ENCODE peak calls at places on chromosomes 5 and 9, in nine cellular contexts. One of them, this sample, is unnamed.

GRCh38 chr9:127772603-127773002 is 5.9 kb downstream of the SH2D3C start:
- DNase-seq in kidney tubule cell: no peak
- DNase-seq in uterus: no peak
- DNase-seq in GM13976: no peak
- DNase-seq in astrocyte of the spinal cord: no peak
- DNase-seq in RWPE1: no peak
- DNase-seq in stimulated activated CD4-positive, alpha-beta T cell treated with anti-CD3 and anti-CD28 coated beads, Interleukin-12 subunit alpha, Interleukin-12 subunit beta, amount 100 ng/mL, for 48 hours: no peak
- DNase-seq in occipital lobe: no peak
- DNase-seq in body of pancreas: no peak
- DNase-seq in this sample: no peak

GRCh38 chr5:15643731-15644130 is 143.8 kb downstream of the FBXL7 start:
- DNase-seq in stimulated activated CD4-positive, alpha-beta T cell treated with anti-CD3 and anti-CD28 coated beads, Interleukin-12 subunit alpha, Interleukin-12 subunit beta, amount 100 ng/mL, for 48 hours: no peak
- DNase-seq in uterus: no peak
- DNase-seq in RWPE1: no peak
- DNase-seq in occipital lobe: no peak
- DNase-seq in body of pancreas: no peak
- DNase-seq in GM13976: no peak
- DNase-seq in kidney tubule cell: no peak
- DNase-seq in astrocyte of the spinal cord: no peak
- DNase-seq in this sample: no peak

GRCh38 chr9:36218411-36218901 is 27.7 kb downstream of the CLTA start:
- DNase-seq in astrocyte of the spinal cord: no peak
- DNase-seq in RWPE1: no peak
- DNase-seq in occipital lobe: peak
- DNase-seq in kidney tubule cell: peak
- DNase-seq in stimulated activated CD4-positive, alpha-beta T cell treated with anti-CD3 and anti-CD28 coated beads, Interleukin-12 subunit alpha, Interleukin-12 subunit beta, amount 100 ng/mL, for 48 hours: no peak
- DNase-seq in uterus: no peak
- DNase-seq in body of pancreas: no peak
- DNase-seq in GM13976: no peak
- DNase-seq in this sample: no peak

GRCh38 chr5:143428155-143428554 is 24.7 kb upstream of the NR3C1 start:
- DNase-seq in stimulated activated CD4-positive, alpha-beta T cell treated with anti-CD3 and anti-CD28 coated beads, Interleukin-12 subunit alpha, Interleukin-12 subunit beta, amount 100 ng/mL, for 48 hours: no peak
- DNase-seq in occipital lobe: no peak
- DNase-seq in body of pancreas: no peak
- DNase-seq in uterus: no peak
- DNase-seq in RWPE1: no peak
- DNase-seq in GM13976: no peak
- DNase-seq in kidney tubule cell: no peak
- DNase-seq in astrocyte of the spinal cord: no peak
- DNase-seq in this sample: no peak

GRCh38 chr9:131485206-131485605 is 17.5 kb upstream of the POMT1 start:
- DNase-seq in astrocyte of the spinal cord: no peak
- DNase-seq in stimulated activated CD4-positive, alpha-beta T cell treated with anti-CD3 and anti-CD28 coated beads, Interleukin-12 subunit alpha, Interleukin-12 subunit beta, amount 100 ng/mL, for 48 hours: no peak
- DNase-seq in kidney tubule cell: no peak
- DNase-seq in RWPE1: no peak
- DNase-seq in occipital lobe: no peak
- DNase-seq in uterus: no peak
- DNase-seq in GM13976: no peak
- DNase-seq in body of pancreas: no peak
- DNase-seq in this sample: no peak

GRCh38 chr5:72501475-72501874 is 5.7 kb downstream of the ZNF366 start:
- DNase-seq in kidney tubule cell: no peak
- DNase-seq in GM13976: no peak
- DNase-seq in uterus: no peak
- DNase-seq in astrocyte of the spinal cord: peak
- DNase-seq in RWPE1: no peak
- DNase-seq in occipital lobe: no peak
- DNase-seq in stimulated activated CD4-positive, alpha-beta T cell treated with anti-CD3 and anti-CD28 coated beads, Interleukin-12 subunit alpha, Interleukin-12 subunit beta, amount 100 ng/mL, for 48 hours: no peak
- DNase-seq in body of pancreas: no peak
- DNase-seq in this sample: no peak

GRCh38 chr9:3863114-3863528 is 337.3 kb upstream of the RFX3 start:
- DNase-seq in astrocyte of the spinal cord: peak
- DNase-seq in kidney tubule cell: peak
- DNase-seq in body of pancreas: peak
- DNase-seq in GM13976: no peak
- DNase-seq in uterus: peak
- DNase-seq in stimulated activated CD4-positive, alpha-beta T cell treated with anti-CD3 and anti-CD28 coated beads, Interleukin-12 subunit alpha, Interleukin-12 subunit beta, amount 100 ng/mL, for 48 hours: no peak
- DNase-seq in occipital lobe: peak
- DNase-seq in RWPE1: peak
- DNase-seq in this sample: no peak

GRCh38 chr9:133996531-133997520 is 4.7 kb upstream of the VAV2 start:
- DNase-seq in body of pancreas: no peak
- DNase-seq in stimulated activated CD4-positive, alpha-beta T cell treated with anti-CD3 and anti-CD28 coated beads, Interleukin-12 subunit alpha, Interleukin-12 subunit beta, amount 100 ng/mL, for 48 hours: no peak
- DNase-seq in uterus: no peak
- DNase-seq in kidney tubule cell: no peak
- DNase-seq in GM13976: no peak
- DNase-seq in RWPE1: no peak
- DNase-seq in occipital lobe: no peak
- DNase-seq in astrocyte of the spinal cord: no peak
- DNase-seq in this sample: no peak

GRCh38 chr5:154078305-154078704 is 39.5 kb downstream of the MFAP3 start:
- DNase-seq in stimulated activated CD4-positive, alpha-beta T cell treated with anti-CD3 and anti-CD28 coated beads, Interleukin-12 subunit alpha, Interleukin-12 subunit beta, amount 100 ng/mL, for 48 hours: no peak
- DNase-seq in kidney tubule cell: no peak
- DNase-seq in occipital lobe: no peak
- DNase-seq in astrocyte of the spinal cord: no peak
- DNase-seq in uterus: no peak
- DNase-seq in RWPE1: no peak
- DNase-seq in body of pancreas: no peak
- DNase-seq in GM13976: no peak
- DNase-seq in this sample: no peak

GRCh38 chr5:97929383-97929782 is 746.3 kb upstream of the RIOK2 start:
- DNase-seq in RWPE1: no peak
- DNase-seq in occipital lobe: no peak
- DNase-seq in GM13976: no peak
- DNase-seq in astrocyte of the spinal cord: no peak
- DNase-seq in body of pancreas: no peak
- DNase-seq in uterus: no peak
- DNase-seq in kidney tubule cell: no peak
- DNase-seq in stimulated activated CD4-positive, alpha-beta T cell treated with anti-CD3 and anti-CD28 coated beads, Interleukin-12 subunit alpha, Interleukin-12 subunit beta, amount 100 ng/mL, for 48 hours: no peak
- DNase-seq in this sample: no peak

GRCh38 chr5:143341807-143342570 is 61.5 kb downstream of the NR3C1 start:
- DNase-seq in body of pancreas: no peak
- DNase-seq in occipital lobe: no peak
- DNase-seq in RWPE1: peak
- DNase-seq in kidney tubule cell: peak
- DNase-seq in uterus: no peak
- DNase-seq in astrocyte of the spinal cord: peak
- DNase-seq in stimulated activated CD4-positive, alpha-beta T cell treated with anti-CD3 and anti-CD28 coated beads, Interleukin-12 subunit alpha, Interleukin-12 subunit beta, amount 100 ng/mL, for 48 hours: no peak
- DNase-seq in GM13976: no peak
- DNase-seq in this sample: no peak

GRCh38 chr5:66209350-66209749 is 65.2 kb downstream of the SREK1 start:
- DNase-seq in RWPE1: peak
- DNase-seq in astrocyte of the spinal cord: no peak
- DNase-seq in GM13976: no peak
- DNase-seq in stimulated activated CD4-positive, alpha-beta T cell treated with anti-CD3 and anti-CD28 coated beads, Interleukin-12 subunit alpha, Interleukin-12 subunit beta, amount 100 ng/mL, for 48 hours: no peak
- DNase-seq in occipital lobe: no peak
- DNase-seq in kidney tubule cell: peak
- DNase-seq in uterus: no peak
- DNase-seq in body of pancreas: no peak
- DNase-seq in this sample: no peak

GRCh38 chr9:94142353-94142752 is 58.1 kb downstream of the PTPDC1 start:
- DNase-seq in uterus: no peak
- DNase-seq in RWPE1: no peak
- DNase-seq in GM13976: no peak
- DNase-seq in kidney tubule cell: no peak
- DNase-seq in occipital lobe: no peak
- DNase-seq in body of pancreas: no peak
- DNase-seq in stimulated activated CD4-positive, alpha-beta T cell treated with anti-CD3 and anti-CD28 coated beads, Interleukin-12 subunit alpha, Interleukin-12 subunit beta, amount 100 ng/mL, for 48 hours: no peak
- DNase-seq in astrocyte of the spinal cord: no peak
- DNase-seq in this sample: no peak

GRCh38 chr5:43042626-43043399 is 2.7 kb upstream of the ANXA2R start:
- DNase-seq in occipital lobe: peak
- DNase-seq in GM13976: peak
- DNase-seq in body of pancreas: peak
- DNase-seq in kidney tubule cell: peak
- DNase-seq in uterus: peak
- DNase-seq in RWPE1: no peak
- DNase-seq in astrocyte of the spinal cord: peak
- DNase-seq in stimulated activated CD4-positive, alpha-beta T cell treated with anti-CD3 and anti-CD28 coated beads, Interleukin-12 subunit alpha, Interleukin-12 subunit beta, amount 100 ng/mL, for 48 hours: peak
- DNase-seq in this sample: peak

GRCh38 chr5:179406031-179406681 is 60.9 kb upstream of the ADAMTS2 start:
- DNase-seq in GM13976: peak
- DNase-seq in uterus: no peak
- DNase-seq in RWPE1: no peak
- DNase-seq in stimulated activated CD4-positive, alpha-beta T cell treated with anti-CD3 and anti-CD28 coated beads, Interleukin-12 subunit alpha, Interleukin-12 subunit beta, amount 100 ng/mL, for 48 hours: no peak
- DNase-seq in body of pancreas: no peak
- DNase-seq in occipital lobe: no peak
- DNase-seq in kidney tubule cell: no peak
- DNase-seq in astrocyte of the spinal cord: no peak
- DNase-seq in this sample: peak

GRCh38 chr9:118652935-118653334 is 716.3 kb downstream of the BRINP1 start:
- DNase-seq in kidney tubule cell: peak
- DNase-seq in body of pancreas: no peak
- DNase-seq in RWPE1: peak
- DNase-seq in astrocyte of the spinal cord: no peak
- DNase-seq in stimulated activated CD4-positive, alpha-beta T cell treated with anti-CD3 and anti-CD28 coated beads, Interleukin-12 subunit alpha, Interleukin-12 subunit beta, amount 100 ng/mL, for 48 hours: no peak
- DNase-seq in GM13976: no peak
- DNase-seq in uterus: no peak
- DNase-seq in occipital lobe: no peak
- DNase-seq in this sample: no peak

GRCh38 chr9:36878161-36878560 is 155.9 kb downstream of the PAX5 start:
- DNase-seq in stimulated activated CD4-positive, alpha-beta T cell treated with anti-CD3 and anti-CD28 coated beads, Interleukin-12 subunit alpha, Interleukin-12 subunit beta, amount 100 ng/mL, for 48 hours: no peak
- DNase-seq in astrocyte of the spinal cord: no peak
- DNase-seq in GM13976: no peak
- DNase-seq in uterus: no peak
- DNase-seq in kidney tubule cell: no peak
- DNase-seq in occipital lobe: no peak
- DNase-seq in RWPE1: no peak
- DNase-seq in body of pancreas: no peak
- DNase-seq in this sample: no peak

GRCh38 chr5:135584918-135585317 is 6.1 kb upstream of the CXCL14 start:
- DNase-seq in RWPE1: no peak
- DNase-seq in body of pancreas: no peak
- DNase-seq in astrocyte of the spinal cord: no peak
- DNase-seq in kidney tubule cell: no peak
- DNase-seq in stimulated activated CD4-positive, alpha-beta T cell treated with anti-CD3 and anti-CD28 coated beads, Interleukin-12 subunit alpha, Interleukin-12 subunit beta, amount 100 ng/mL, for 48 hours: no peak
- DNase-seq in uterus: no peak
- DNase-seq in occipital lobe: no peak
- DNase-seq in GM13976: no peak
- DNase-seq in this sample: no peak

GRCh38 chr5:124599048-124599973 is 147.1 kb downstream of the ZNF608 start:
- DNase-seq in stimulated activated CD4-positive, alpha-beta T cell treated with anti-CD3 and anti-CD28 coated beads, Interleukin-12 subunit alpha, Interleukin-12 subunit beta, amount 100 ng/mL, for 48 hours: no peak
- DNase-seq in RWPE1: no peak
- DNase-seq in astrocyte of the spinal cord: peak
- DNase-seq in GM13976: peak
- DNase-seq in uterus: no peak
- DNase-seq in occipital lobe: no peak
- DNase-seq in kidney tubule cell: peak
- DNase-seq in body of pancreas: peak
- DNase-seq in this sample: no peak

GRCh38 chr5:10140195-10140973 is 109.3 kb downstream of the ATPSCKMT start:
- DNase-seq in astrocyte of the spinal cord: no peak
- DNase-seq in stimulated activated CD4-positive, alpha-beta T cell treated with anti-CD3 and anti-CD28 coated beads, Interleukin-12 subunit alpha, Interleukin-12 subunit beta, amount 100 ng/mL, for 48 hours: no peak
- DNase-seq in RWPE1: no peak
- DNase-seq in kidney tubule cell: peak
- DNase-seq in body of pancreas: no peak
- DNase-seq in occipital lobe: no peak
- DNase-seq in uterus: no peak
- DNase-seq in GM13976: no peak
- DNase-seq in this sample: no peak